ENCODE peak calls at places on chromosome 3, in seven cellular contexts. H is neural crest cell, M is cardiac fibroblast, Y is fibroblast of lung, W is GM10248, S is AG04450, O is tibial nerve. Q is an unnamed sample.

GRCh38 chr3:39428745-39429201 is 22.3 kb downstream of the RPSA start:
- DNase-seq in W (no peak), S (no peak), H (no peak), M (no peak), O (no peak), Y (no peak), Q (no peak)

GRCh38 chr3:8822141-8822540 is 52.7 kb upstream of the OXTR start:
- DNase-seq in S (peak; percentile 3), H (no peak), W (no peak), O (no peak), M (peak; percentile 85), Y (peak; percentile 68), Q (no peak)

GRCh38 chr3:64290864-64291263 is 65.6 kb upstream of the PRICKLE2 start:
- DNase-seq in O (no peak), W (no peak), S (no peak), H (no peak), M (peak; percentile 46), Y (no peak), Q (no peak)

GRCh38 chr3:197354195-197355059 is 56.0 kb upstream of the DLG1 start:
- DNase-seq in S (peak; percentile 49), O (no peak), M (peak; percentile 58), Y (peak; percentile 78), H (peak; percentile 17), W (no peak), Q (no peak)

GRCh38 chr3:197369545-197369944 is 71.1 kb upstream of the DLG1 start:
- DNase-seq in O (no peak), W (no peak), H (no peak), S (no peak), Y (no peak), M (no peak), Q (no peak)

GRCh38 chr3:50504681-50505080 is 1.2 kb upstream of the CACNA2D2 start:
- DNase-seq in O (no peak), M (no peak), S (no peak), Y (no peak), H (no peak), W (no peak), Q (no peak)

GRCh38 chr3:45124379-45124778 is 21.8 kb downstream of the CDCP1 start:
- DNase-seq in S (no peak), W (no peak), M (peak; percentile 86), H (no peak), Y (peak; percentile 98), O (no peak), Q (no peak)

GRCh38 chr3:172447611-172448579 is at the start of gene GHSR:
- DNase-seq in O (no peak), W (no peak), H (no peak), M (no peak), S (no peak), Y (no peak), Q (peak; percentile 27)

GRCh38 chr3:65484964-65485363 is 553.8 kb downstream of the MAGI1 start:
- DNase-seq in O (no peak), H (no peak), M (no peak), S (no peak), W (no peak), Y (peak; percentile 19), Q (no peak)

GRCh38 chr3:106824856-106825255 is 552.4 kb upstream of the CCDC54 start:
- DNase-seq in W (no peak), M (peak; percentile 71), O (no peak), S (peak; percentile 8), Y (peak; percentile 83), H (no peak), Q (peak; percentile 29)

GRCh38 chr3:164468055-164468454 is 610.2 kb downstream of the SI start:
- DNase-seq in Y (no peak), S (no peak), W (no peak), O (no peak), M (no peak), H (no peak), Q (no peak)

GRCh38 chr3:60262546-60262945 is 988.7 kb downstream of the FHIT start:
- DNase-seq in M (no peak), Y (no peak), S (no peak), O (no peak), W (no peak), H (no peak), Q (no peak)

GRCh38 chr3:111619833-111620232 is 24.7 kb upstream of the ZBED2 start:
- DNase-seq in O (no peak), H (no peak), M (no peak), S (no peak), Y (peak; percentile 70), W (no peak), Q (no peak)

GRCh38 chr3:126649556-126650092 is 5.3 kb downstream of the TXNRD3 start:
- DNase-seq in Y (no peak), M (no peak), H (no peak), S (no peak), O (no peak), W (no peak), Q (no peak)

GRCh38 chr3:46847744-46848143 is 15.5 kb downstream of the MYL3 start:
- DNase-seq in H (no peak), M (no peak), O (no peak), S (no peak), W (no peak), Y (no peak), Q (no peak)

GRCh38 chr3:188134079-188134478 is 19.9 kb upstream of the LPP start:
- DNase-seq in O (no peak), Y (no peak), W (no peak), H (no peak), M (no peak), S (no peak), Q (no peak)

GRCh38 chr3:25744477-25744876 is 38.8 kb downstream of the NGLY1 start:
- DNase-seq in O (no peak), M (no peak), W (no peak), Y (no peak), H (no peak), S (no peak), Q (no peak)

GRCh38 chr3:88041005-88041404 is 17.8 kb downstream of the CGGBP1 start:
- DNase-seq in M (no peak), W (no peak), H (no peak), O (no peak), Y (no peak), S (no peak), Q (no peak)
- TF ChIP-seq CTCF in M (no peak), W (no peak), H (no peak), O (no peak), Y (no peak), S (no peak), Q (no peak)

DNA sequence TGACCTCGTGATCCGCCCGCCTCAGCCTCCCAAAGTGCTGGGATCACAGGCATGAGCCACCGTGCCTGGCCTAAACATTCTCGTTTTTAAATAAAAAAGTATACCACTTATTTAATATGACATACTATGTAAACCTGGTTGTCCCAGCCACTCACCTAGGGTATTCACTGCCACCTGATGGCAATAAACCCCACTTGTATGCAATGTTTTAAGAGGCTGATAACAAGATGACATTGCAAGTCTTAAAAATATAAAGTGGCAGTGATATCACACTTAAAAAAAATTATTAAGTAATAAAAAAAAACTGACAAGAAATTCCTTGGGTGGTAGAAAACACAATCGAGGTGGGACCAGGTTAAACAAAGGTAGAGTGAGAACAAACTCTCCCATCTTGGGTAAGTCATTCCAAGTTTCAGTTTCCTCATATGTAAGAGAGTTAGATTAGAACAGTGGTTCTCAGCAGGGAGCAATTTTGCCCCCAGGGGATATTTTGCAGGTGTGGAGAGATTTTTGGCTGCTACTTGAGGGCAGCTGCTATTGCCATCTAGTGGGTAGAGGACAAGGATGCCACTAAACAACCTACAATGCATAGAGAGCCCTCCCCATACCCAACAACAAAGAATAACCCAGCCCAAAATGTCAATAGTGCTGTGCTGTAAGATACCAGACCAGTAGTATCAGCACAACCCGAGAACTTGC is 14.5 kb downstream of the ARF4 start:
- DNase-seq in O (no peak), H (no peak), Y (no peak), W (no peak), S (no peak), M (no peak), Q (no peak)
- TF ChIP-seq CTCF in O (no peak), H (peak; percentile 51), Y (peak; percentile 11), W (no peak), S (peak; percentile 5), M (no peak), Q (peak; percentile 13)

GRCh38 chr3:128554100-128554464 is 61.1 kb upstream of the GATA2 start:
- DNase-seq in W (no peak), M (peak; percentile 88), S (no peak), Y (peak; percentile 88), O (no peak), H (no peak), Q (no peak)
- TF ChIP-seq CTCF in W (no peak), M (peak; percentile 60), S (peak; percentile 41), Y (no peak), O (no peak), H (no peak), Q (no peak)

GRCh38 chr3:13285007-13285567 is 135.0 kb downstream of the NUP210 start:
- DNase-seq in S (no peak), O (no peak), H (no peak), M (no peak), W (no peak), Y (no peak), Q (no peak)

GRCh38 chr3:13282528-13282985 is 137.6 kb downstream of the NUP210 start:
- DNase-seq in M (no peak), O (no peak), Y (no peak), S (no peak), H (no peak), W (no peak), Q (no peak)

GRCh38 chr3:13281657-13282527 is 138.2 kb downstream of the NUP210 start:
- DNase-seq in S (no peak), M (no peak), H (no peak), O (no peak), W (no peak), Y (no peak), Q (no peak)

GRCh38 chr3:13283877-13284264 is 136.3 kb downstream of the NUP210 start:
- DNase-seq in Y (no peak), M (no peak), H (no peak), W (no peak), O (no peak), S (no peak), Q (no peak)

GRCh38 chr3:13282986-13283876 is 136.9 kb downstream of the NUP210 start:
- DNase-seq in W (no peak), H (no peak), S (no peak), Y (peak; percentile 21), O (no peak), M (no peak), Q (peak; percentile 28)
- TF ChIP-seq CTCF in W (peak; percentile 22), H (peak; percentile 47), S (no peak), Y (no peak), O (peak; percentile 10), M (no peak), Q (no peak)

DNA sequence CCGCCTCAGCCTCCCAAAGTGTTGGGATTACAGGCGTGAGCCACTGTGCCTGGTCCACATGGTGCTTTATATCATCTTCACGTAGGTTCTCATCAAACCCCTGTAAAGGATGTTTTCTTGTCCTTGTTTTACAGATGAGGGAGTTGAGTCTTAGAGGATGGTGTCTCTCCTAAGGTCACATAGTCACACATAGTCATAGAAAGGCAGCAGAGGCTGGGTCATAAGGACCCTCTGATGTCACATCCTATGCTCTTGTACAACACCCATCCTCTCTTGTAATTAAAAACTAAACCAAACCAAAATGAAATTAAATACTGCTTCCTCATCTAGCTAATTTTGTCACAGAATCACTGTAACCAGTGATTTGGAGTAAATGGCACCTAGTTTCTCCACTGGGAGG is 21.9 kb upstream of the ATP1B3 start:
- DNase-seq in W (no peak), Y (no peak), O (no peak), H (no peak), S (no peak), M (no peak), Q (no peak)
- TF ChIP-seq CTCF in W (no peak), Y (no peak), O (no peak), H (no peak), S (no peak), M (no peak), Q (no peak)

GRCh38 chr3:96813134-96813819 is 1.1 kb upstream of the EPHA6 start:
- DNase-seq in S (peak; percentile 6), M (peak; percentile 64), W (peak; percentile 87), H (peak; percentile 78), Y (peak; percentile 62), O (peak; percentile 25), Q (peak; percentile 78)
- TF ChIP-seq CTCF in S (peak; percentile 60), M (peak; percentile 62), W (peak; percentile 83), H (peak; percentile 76), Y (peak; percentile 53), O (peak; percentile 49), Q (peak; percentile 29)

Q was measured in activated CD8-positive, alpha-beta T cell treated with anti-CD3 and anti-CD28 coated beads for 36 hours.